ENCODE peak calls at places on chromosomes 16 and 17, in four cellular contexts. U, F, X and W are unnamed samples. For H3K9me3, the result is how much of the 10 kb centered on the place peaks cover.

GRCh38 chr17:65594585-65594940 is 33.1 kb upstream of the AXIN2 start:
- DNase-seq in U (no peak), F (no peak), X (no peak), W (no peak)

GRCh38 chr17:44968225-44969143 is at the start of gene C1QL1:
- DNase-seq in U (peak), F (peak), X (peak), W (peak)

GRCh38 chr16:67200491-67200890 is 1.6 kb downstream of the ELMO3 start:
- DNase-seq in U (no peak), F (peak), X (no peak), W (no peak)

GRCh38 chr17:6456321-6456720 is 12.1 kb downstream of the PIMREG start:
- DNase-seq in U (peak), F (no peak), X (no peak), W (no peak)

GRCh38 chr17:62933986-62934385 is 32.0 kb upstream of the TANC2 start:
- DNase-seq in U (no peak), F (no peak), X (no peak), W (no peak)

GRCh38 chr17:20611314-20611713 is 31.8 kb downstream of the CDRT15L2 start:
- DNase-seq in U (no peak), F (no peak), X (peak), W (no peak)

GRCh38 chr17:36994438-36994837 is 45.7 kb downstream of the AATF start:
- DNase-seq in U (no peak), F (no peak), X (no peak), W (no peak)

GRCh38 chr17:83113381-83113780 is 34.0 kb downstream of the METRNL start:
- DNase-seq in U (no peak), F (no peak), X (no peak), W (no peak)

GRCh38 chr17:74978240-74978639 is 5.7 kb upstream of the HID1 start:
- DNase-seq in U (no peak), F (no peak), X (no peak), W (no peak)

GRCh38 chr17:9329251-9329921 is 246.2 kb downstream of the STX8 start:
- DNase-seq in U (no peak), F (no peak), X (peak), W (no peak)

GRCh38 chr17:9321862-9322261 is 253.8 kb downstream of the STX8 start:
- DNase-seq in U (no peak), F (no peak), X (no peak), W (no peak)

GRCh38 chr17:9322298-9322697 is 253.3 kb downstream of the STX8 start:
- DNase-seq in U (no peak), F (no peak), X (peak), W (no peak)

GRCh38 chr17:9330140-9330902 is 245.3 kb downstream of the STX8 start:
- DNase-seq in U (no peak), F (no peak), X (peak), W (no peak)

GRCh38 chr17:9324864-9325263 is 250.8 kb downstream of the STX8 start:
- DNase-seq in U (no peak), F (no peak), X (no peak), W (peak)
- H3K9me3 ChIP-seq in U (under half), F (under half), X (under half), W (under half)

DNA sequence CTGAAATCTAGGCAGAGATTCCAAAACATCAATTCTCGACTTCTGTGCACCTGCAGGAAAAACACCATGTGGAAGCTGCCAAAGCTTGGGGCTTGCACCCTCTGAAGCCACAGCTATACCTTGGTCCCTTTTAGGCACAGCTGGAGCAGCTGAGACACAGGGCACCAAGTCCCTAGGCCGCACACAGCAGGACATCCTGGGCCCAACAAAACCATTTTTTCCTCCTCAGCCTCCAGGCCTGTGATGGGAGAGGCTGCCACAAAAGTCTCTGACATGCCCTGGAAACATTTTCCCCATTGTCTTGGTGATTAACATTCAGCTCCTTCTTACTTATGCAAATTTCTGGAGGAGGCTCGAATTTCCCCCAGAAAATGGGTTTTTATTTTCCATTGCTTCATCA is 24.3 kb upstream of the COL1A1 start:
- DNase-seq in U (no peak), F (no peak), X (no peak), W (no peak)
- TF ChIP-seq CTCF in U (no peak), F (no peak), X (no peak), W (no peak)

DNA sequence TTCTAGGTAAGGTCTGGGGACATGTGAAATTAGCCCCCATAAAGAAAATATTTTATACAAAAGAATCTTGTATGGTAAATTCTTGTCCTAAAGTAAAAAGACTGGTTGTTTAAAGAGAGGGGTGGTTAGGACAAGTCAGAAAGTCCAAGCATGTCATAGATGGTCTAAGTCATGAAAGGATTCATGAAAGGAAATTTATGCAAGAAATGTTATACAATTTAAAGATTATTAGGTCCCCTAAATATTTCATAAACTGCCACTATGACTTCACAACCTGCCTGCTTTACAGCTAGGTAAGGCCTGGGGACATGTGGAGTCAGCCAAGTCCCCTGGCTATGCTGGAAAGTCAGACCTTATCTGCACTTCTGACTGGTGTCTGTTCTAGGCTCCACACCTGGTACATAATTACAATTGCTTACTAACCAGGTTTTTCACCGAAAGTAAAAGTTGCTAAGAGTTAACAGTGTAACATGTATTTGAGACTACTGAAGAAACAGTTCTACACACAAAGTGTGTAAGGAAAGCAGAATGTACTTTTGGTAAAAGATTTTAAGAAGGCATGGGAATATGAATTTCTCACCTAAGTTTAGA is 17.0 kb downstream of the N4BP1 start:
- DNase-seq in U (no peak), F (no peak), X (peak), W (no peak)
- H3K9me3 ChIP-seq in U (under half), F (under half), X (under half), W (under half)

DNA sequence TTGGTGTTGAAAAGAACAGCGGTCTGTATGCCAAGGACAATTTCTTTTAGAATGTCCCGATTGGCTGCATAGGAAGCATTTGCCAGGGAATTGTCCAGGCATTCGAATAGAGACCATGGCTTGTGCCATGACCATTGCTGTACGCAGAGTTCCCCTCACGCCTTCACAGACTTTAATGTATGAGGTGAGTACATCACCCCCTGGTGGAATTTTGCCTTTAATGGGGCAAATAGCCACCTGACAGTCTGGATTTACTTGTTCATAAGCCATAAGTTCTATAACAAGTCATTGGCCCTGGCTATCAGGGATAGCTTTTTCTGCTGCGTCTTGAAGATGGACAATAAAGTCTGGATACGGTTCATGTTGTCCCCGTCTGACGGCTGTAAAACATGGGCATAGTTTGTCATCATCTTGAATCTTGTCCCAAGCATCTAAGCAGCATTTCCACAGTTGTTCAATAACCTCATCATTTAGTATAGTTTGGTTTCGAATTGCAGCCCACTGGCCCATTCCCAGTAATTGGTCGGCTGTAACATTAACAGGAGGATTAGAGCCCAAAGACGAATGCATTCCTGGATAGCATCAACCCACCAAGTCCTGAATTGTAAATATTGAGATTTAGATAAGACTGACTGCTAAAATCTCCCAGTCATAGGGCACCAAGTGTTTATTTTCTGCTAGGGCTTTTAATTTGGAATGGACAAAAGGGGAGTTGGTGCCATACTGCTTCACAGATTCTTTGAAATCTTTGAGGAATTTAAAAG is 67.7 kb upstream of the ARL4D start:
- DNase-seq in U (no peak), F (no peak), X (peak), W (no peak)
- TF ChIP-seq CTCF in U (no peak), F (no peak), X (peak), W (no peak)

DNA sequence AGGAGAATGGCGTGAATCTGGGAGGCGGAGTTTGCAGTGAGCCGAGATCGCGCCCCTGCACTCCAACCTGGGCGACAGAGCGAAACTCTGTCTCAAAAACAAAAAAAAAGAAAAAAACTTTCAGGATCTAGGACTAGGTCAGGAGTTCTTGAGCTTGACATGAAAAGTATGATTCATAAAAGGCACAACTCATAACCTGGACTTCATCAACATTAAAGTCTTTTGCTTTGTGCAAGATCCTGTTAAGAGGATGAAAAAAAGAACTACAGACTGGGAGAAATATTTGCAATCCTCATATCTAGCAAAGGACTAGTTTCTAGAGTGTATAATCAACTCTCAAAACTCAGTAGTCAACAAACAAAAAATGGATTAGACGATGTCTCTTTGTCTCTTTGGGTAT is 40.0 kb downstream of the TBC1D16 start:
- DNase-seq in U (no peak), F (no peak), X (no peak), W (no peak)
- H3K9me3 ChIP-seq in U (under half), F (under half), X (under half), W (under half)

DNA sequence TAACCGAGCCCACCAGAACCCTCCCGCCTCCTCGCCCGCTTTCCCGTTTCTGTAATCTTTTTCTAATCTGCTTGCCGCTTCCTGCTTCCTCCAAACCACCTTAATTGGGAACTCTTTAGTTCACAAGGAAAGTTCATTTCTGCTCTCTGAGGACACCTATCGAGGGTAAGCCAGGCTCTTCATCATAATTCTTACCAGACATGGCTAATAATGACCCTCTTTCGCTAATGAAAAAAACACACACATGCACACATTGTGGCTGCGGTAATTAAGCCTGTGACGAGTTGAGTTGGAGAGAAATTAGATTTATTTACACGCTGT is 100.7 kb downstream of the ZNF423 start:
- DNase-seq in U (no peak), F (no peak), X (peak), W (no peak)
- TF ChIP-seq CTCF in U (peak), F (no peak), X (peak), W (peak)